ENCODE peak calls at places on chromosome 20, in six cellular contexts. T is endothelial cell of umbilical vein, C is mesothelial cell of epicardium, B is HCT116, E is IMR-90, L is BJ. A is an unnamed sample.

GRCh38 chr20:49965781-49966304 is 16.9 kb upstream of the SNAI1 start:
- DNase-seq in T (no peak), E (no peak), L (no peak), C (no peak), B (no peak), A (no peak)

GRCh38 chr20:41453006-41453950 is 86.7 kb upstream of the EMILIN3 start:
- DNase-seq in L (no peak), T (no peak), C (no peak), E (no peak), B (no peak), A (no peak)

GRCh38 chr20:1909097-1909496 is 13.9 kb downstream of the SIRPA start:
- DNase-seq in L (no peak), E (no peak), B (no peak), T (no peak), C (no peak), A (no peak)

GRCh38 chr20:19758888-19759331 is 852 bp downstream of the RIN2 start:
- DNase-seq in L (no peak), B (no peak), T (peak; percentile 52), E (no peak), C (peak; percentile 62), A (peak; percentile 76)

GRCh38 chr20:43752561-43753301 is 25.9 kb upstream of the GTSF1L start:
- DNase-seq in E (peak; percentile 90), L (peak; percentile 73), B (no peak), C (no peak), T (no peak), A (no peak)

GRCh38 chr20:9112541-9113515 is 43.9 kb downstream of the PLCB4 start:
- DNase-seq in T (peak; percentile 59), B (no peak), E (peak; percentile 78), C (no peak), L (no peak), A (no peak)

GRCh38 chr20:49677777-49678758 is 35.6 kb downstream of the B4GALT5 start:
- DNase-seq in L (no peak), T (no peak), C (no peak), E (no peak), B (no peak), A (no peak)

GRCh38 chr20:46590453-46590852 is 40.0 kb upstream of the OCSTAMP start:
- DNase-seq in C (no peak), E (no peak), B (no peak), L (no peak), T (peak; percentile 49), A (no peak)

GRCh38 chr20:58665606-58666005 is 14.5 kb downstream of the STX16 start:
- DNase-seq in C (no peak), L (no peak), T (no peak), B (no peak), E (no peak), A (no peak)

GRCh38 chr20:51121901-51122412 is 99.0 kb upstream of the KCNG1 start:
- DNase-seq in B (no peak), E (peak; percentile 52), C (no peak), T (no peak), L (no peak), A (no peak)

GRCh38 chr20:43849496-43850197 is 65.0 kb upstream of the TOX2 start:
- DNase-seq in C (no peak), E (peak; percentile 81), T (peak; percentile 61), B (no peak), L (peak; percentile 31), A (no peak)

GRCh38 chr20:325889-326644 is 715 bp downstream of the SOX12 start:
- DNase-seq in C (peak; percentile 77), L (no peak), T (peak; percentile 69), E (peak; percentile 67), B (no peak), A (peak; percentile 86)

GRCh38 chr20:43767686-43768474 is 41.1 kb upstream of the GTSF1L start:
- DNase-seq in E (peak; percentile 50), B (no peak), T (no peak), L (no peak), C (no peak), A (no peak)

GRCh38 chr20:846894-847278 is 13.4 kb downstream of the FAM110A start:
- DNase-seq in C (no peak), B (no peak), T (no peak), E (no peak), L (no peak), A (no peak)

GRCh38 chr20:7516631-7517051 is 423.6 kb downstream of the HAO1 start:
- DNase-seq in T (no peak), L (peak; percentile 39), B (no peak), C (no peak), E (no peak), A (no peak)

GRCh38 chr20:3071610-3072529 is at the start of gene OXT:
- DNase-seq in T (peak; percentile 23), C (no peak), E (no peak), B (no peak), L (no peak), A (no peak)

GRCh38 chr20:47810686-47811347 is 25.5 kb upstream of the SULF2 start:
- DNase-seq in B (no peak), C (no peak), T (no peak), E (no peak), L (no peak), A (peak; percentile 31)

GRCh38 chr20:57346477-57346876 is 4.6 kb upstream of the RAE1 start:
- DNase-seq in E (peak; percentile 70), C (peak; percentile 82), T (peak; percentile 65), B (peak; percentile 55), L (peak; percentile 52), A (no peak)

GRCh38 chr20:19794941-19795340 is 36.9 kb downstream of the RIN2 start:
- DNase-seq in C (no peak), E (no peak), L (no peak), T (peak; percentile 65), B (no peak), A (no peak)

GRCh38 chr20:38145094-38146075 is 19.7 kb downstream of the TGM2 start:
- DNase-seq in E (peak; percentile 87), T (peak; percentile 38), L (no peak), B (no peak), C (no peak), A (no peak)

GRCh38 chr20:17967595-17968365 is 814 bp downstream of the SNX5 start:
- DNase-seq in L (no peak), E (peak; percentile 63), T (peak; percentile 57), C (no peak), B (no peak), A (no peak)

GRCh38 chr20:43975096-43975768 is 60.6 kb downstream of the TOX2 start:
- DNase-seq in C (no peak), L (peak; percentile 56), T (no peak), E (peak; percentile 93), B (peak; percentile 86), A (no peak)

GRCh38 chr20:35093245-35093884 is 758 bp upstream of the TRPC4AP start:
- DNase-seq in B (no peak), T (peak; percentile 31), E (peak; percentile 82), L (no peak), C (no peak), A (no peak)

GRCh38 chr20:6566821-6567220 is 200.7 kb upstream of the BMP2 start:
- DNase-seq in B (no peak), L (peak; percentile 62), E (peak; percentile 96), C (no peak), T (no peak), A (no peak)

GRCh38 chr20:17786221-17786718 is 86.5 kb downstream of the BANF2 start:
- DNase-seq in L (no peak), C (no peak), T (peak; percentile 91), E (peak; percentile 75), B (no peak), A (no peak)

GRCh38 chr20:568097-568864 is 24.7 kb upstream of the CSNK2A1 start:
- DNase-seq in C (no peak), L (no peak), B (no peak), E (no peak), T (no peak), A (no peak)

GRCh38 chr20:57048027-57048869 is 218.2 kb downstream of the BMP7 start:
- DNase-seq in C (peak; percentile 56), E (no peak), B (no peak), T (no peak), L (no peak), A (no peak)

GRCh38 chr20:54346269-54346668 is 129.1 kb upstream of the DOK5 start:
- DNase-seq in T (no peak), C (no peak), B (no peak), L (no peak), E (no peak), A (no peak)

GRCh38 chr20:25218492-25218891 is 23.0 kb downstream of the ENTPD6 start:
- DNase-seq in B (no peak), C (no peak), E (no peak), T (no peak), L (no peak), A (no peak)

GRCh38 chr20:25221592-25222460 is 26.1 kb upstream of the PYGB start:
- DNase-seq in L (no peak), T (no peak), C (no peak), E (no peak), B (no peak), A (peak; percentile 64)

GRCh38 chr20:25220810-25221591 is 25.5 kb downstream of the ENTPD6 start:
- DNase-seq in B (no peak), L (no peak), T (no peak), C (no peak), E (no peak), A (peak; percentile 64)

GRCh38 chr20:25219365-25219764 is 23.9 kb downstream of the ENTPD6 start:
- DNase-seq in T (no peak), C (no peak), B (no peak), E (no peak), L (no peak), A (peak; percentile 59)

DNA sequence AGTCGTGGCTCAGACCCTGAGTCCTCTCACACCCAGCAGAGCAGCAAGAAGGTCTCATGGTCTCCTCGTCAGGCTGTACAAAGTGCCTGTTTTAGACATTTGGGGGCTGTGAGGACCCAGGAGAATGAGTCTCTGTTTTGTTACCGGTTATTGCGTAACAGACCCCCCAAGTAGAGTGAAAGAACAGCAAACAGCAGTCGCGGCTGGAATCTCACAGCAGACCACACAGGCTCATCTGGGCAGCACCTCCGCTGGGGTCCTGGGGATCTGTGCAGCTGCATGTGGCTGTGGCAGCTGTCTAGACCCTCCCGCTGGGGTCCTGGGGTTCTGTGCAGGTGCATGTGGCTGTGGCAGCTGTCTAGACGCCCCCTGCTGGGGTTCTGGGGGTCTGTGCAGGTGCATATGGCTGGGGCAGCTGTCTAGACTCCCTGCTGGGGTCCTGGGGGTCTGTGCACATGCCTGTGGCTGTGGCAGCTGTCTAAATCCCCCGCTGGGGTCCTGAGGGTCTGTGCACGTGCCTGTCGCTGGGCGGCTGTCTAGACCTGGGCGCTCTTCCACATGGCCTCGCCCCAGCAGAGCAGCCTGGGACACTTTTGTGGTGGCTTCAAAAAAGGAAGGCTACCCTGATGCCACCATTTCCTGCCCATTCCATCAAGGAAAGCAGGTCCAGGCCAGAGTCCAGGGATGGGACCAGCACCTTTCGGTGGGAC is 24.7 kb downstream of the ENTPD6 start:
- DNase-seq in C (no peak), E (no peak), T (no peak), B (no peak), L (no peak), A (peak; percentile 15)
- TF ChIP-seq CTCF in C (no peak), E (peak; percentile 12), T (peak; percentile 41), B (peak; percentile 58), L (peak; percentile 25), A (no peak)

GRCh38 chr20:62688855-62689460 is 19.7 kb upstream of the NTSR1 start:
- DNase-seq in T (peak; percentile 52), C (no peak), E (peak; percentile 7), L (no peak), B (no peak), A (no peak)
- TF ChIP-seq CTCF in T (peak; percentile 51), C (no peak), E (peak; percentile 32), L (peak; percentile 11), B (no peak), A (no peak)

GRCh38 chr20:62104234-62104789 is 18.0 kb upstream of the LSM14B start:
- DNase-seq in C (no peak), T (no peak), L (no peak), E (no peak), B (no peak), A (no peak)
- TF ChIP-seq CTCF in C (no peak), T (no peak), L (no peak), E (no peak), B (no peak), A (no peak)

GRCh38 chr20:31788578-31788977 is 30.6 kb upstream of the MYLK2 start:
- DNase-seq in E (peak; percentile 28), L (no peak), B (no peak), C (no peak), T (no peak), A (no peak)
- TF ChIP-seq CTCF in E (peak; percentile 7), L (peak; percentile 32), B (no peak), C (no peak), T (no peak), A (no peak)